ENCODE peak calls at places on chromosomes 3 and 15, in seven cellular contexts. M is choroid plexus epithelial cell; S is activated CD4-positive, alpha-beta T cell treated with anti-CD3 and anti-CD28 coated beads, Interleukin-2, amount 50 U/mL, for 24 hours; Q is nephron progenitor cell; U is body of pancreas; F is NCI-H345; D is memory B cell. V is an unnamed sample.

GRCh38 chr15:42353061-42353460 is 6.2 kb upstream of the CAPN3 start:
- DNase-seq in F (no peak), M (no peak), U (no peak), D (no peak), Q (no peak), S (no peak), V (no peak)

GRCh38 chr3:63934484-63934883 is 22.3 kb upstream of the SCAANT1 start:
- DNase-seq in D (no peak), F (no peak), M (peak), Q (no peak), S (no peak), U (no peak), V (no peak)

GRCh38 chr3:25429441-25429907 is 1.4 kb downstream of the RARB start:
- DNase-seq in U (no peak), M (peak), D (no peak), F (no peak), S (no peak), Q (peak), V (no peak)

GRCh38 chr15:63595066-63595465 is 2.1 kb upstream of the FBXL22 start:
- DNase-seq in U (no peak), F (no peak), D (no peak), S (no peak), M (no peak), Q (no peak), V (no peak)

GRCh38 chr3:149552700-149553099 is 78.2 kb downstream of the TM4SF4 start:
- DNase-seq in Q (no peak), U (no peak), D (no peak), S (no peak), F (no peak), M (no peak), V (no peak)

GRCh38 chr3:129824926-129825541 is 68.5 kb downstream of the TMCC1 start:
- DNase-seq in Q (peak), D (peak), S (peak), U (peak), F (peak), M (peak), V (peak)

GRCh38 chr15:62527387-62527786 is 362.3 kb upstream of the C2CD4B start:
- DNase-seq in U (no peak), S (no peak), D (no peak), M (no peak), F (no peak), Q (no peak), V (no peak)

GRCh38 chr15:42385206-42385979 is 26.1 kb downstream of the CAPN3 start:
- DNase-seq in F (peak), U (no peak), S (no peak), M (peak), Q (peak), D (no peak), V (no peak)

GRCh38 chr15:20643024-20643770 is 101.6 kb upstream of the GOLGA6L6 start:
- DNase-seq in U (no peak), S (no peak), Q (no peak), M (no peak), D (no peak), F (no peak), V (no peak)

GRCh38 chr3:121654493-121655385 is 6.0 kb downstream of the HCLS1 start:
- DNase-seq in F (no peak), D (no peak), U (no peak), M (no peak), Q (no peak), S (no peak), V (no peak)

GRCh38 chr15:78740904-78741274 is 70.4 kb downstream of the ADAMTS7 start:
- DNase-seq in Q (no peak), D (no peak), U (no peak), M (no peak), S (no peak), F (no peak), V (no peak)

GRCh38 chr3:40128169-40128568 is 181.3 kb upstream of the EIF1B start:
- DNase-seq in U (no peak), M (no peak), F (no peak), S (no peak), Q (no peak), D (no peak), V (no peak)

GRCh38 chr3:63967675-63968611 is 55.4 kb downstream of the PSMD6 start:
- DNase-seq in Q (no peak), S (peak), U (peak), F (no peak), D (no peak), M (peak), V (no peak)

GRCh38 chr3:163490119-163490518 is 1588.2 kb downstream of the SI start:
- DNase-seq in F (no peak), U (peak), D (no peak), M (peak), Q (peak), S (no peak), V (peak)

GRCh38 chr3:95899494-95899893 is 914.9 kb upstream of the EPHA6 start:
- DNase-seq in S (no peak), F (no peak), Q (no peak), U (no peak), D (no peak), M (no peak), V (no peak)